ENCODE peak calls at places on chromosomes 16 and 17, in five cellular contexts. One of them, this sample, is unnamed.

GRCh38 chr16:2827831-2828520 is 2.1 kb upstream of the ZG16B start:
- DNase-seq in activated naive CD4-positive, alpha-beta T cell treated with anti-CD3 and anti-CD28 coated beads for 36 hours: no peak
- DNase-seq in GDM1: no peak
- DNase-seq in NAMALWA: no peak
- DNase-seq in fibroblast of pulmonary artery: no peak
- DNase-seq in this sample: no peak

GRCh38 chr16:57045694-57046381 is 46.5 kb upstream of the CPNE2 start:
- DNase-seq in GDM1: no peak
- DNase-seq in NAMALWA: peak; percentile 90
- DNase-seq in activated naive CD4-positive, alpha-beta T cell treated with anti-CD3 and anti-CD28 coated beads for 36 hours: peak; percentile 51
- DNase-seq in fibroblast of pulmonary artery: peak; percentile 75
- DNase-seq in this sample: no peak

GRCh38 chr17:45137561-45138305 is 2.2 kb downstream of the ACBD4 start:
- DNase-seq in GDM1: no peak
- DNase-seq in fibroblast of pulmonary artery: no peak
- DNase-seq in NAMALWA: no peak
- DNase-seq in activated naive CD4-positive, alpha-beta T cell treated with anti-CD3 and anti-CD28 coated beads for 36 hours: no peak
- DNase-seq in this sample: no peak

GRCh38 chr16:72434159-72434558 is 262.2 kb upstream of the PMFBP1 start:
- DNase-seq in activated naive CD4-positive, alpha-beta T cell treated with anti-CD3 and anti-CD28 coated beads for 36 hours: no peak
- DNase-seq in GDM1: no peak
- DNase-seq in NAMALWA: peak; percentile 15
- DNase-seq in fibroblast of pulmonary artery: peak; percentile 71
- DNase-seq in this sample: peak; percentile 27

GRCh38 chr16:4338712-4339299 is 12.3 kb downstream of the PAM16 start:
- DNase-seq in GDM1: no peak
- DNase-seq in activated naive CD4-positive, alpha-beta T cell treated with anti-CD3 and anti-CD28 coated beads for 36 hours: no peak
- DNase-seq in NAMALWA: no peak
- DNase-seq in fibroblast of pulmonary artery: no peak
- DNase-seq in this sample: no peak

GRCh38 chr17:38922538-38923291 is 2.7 kb upstream of the LASP1NB start:
- DNase-seq in fibroblast of pulmonary artery: peak; percentile 84
- DNase-seq in activated naive CD4-positive, alpha-beta T cell treated with anti-CD3 and anti-CD28 coated beads for 36 hours: no peak
- DNase-seq in NAMALWA: no peak
- DNase-seq in GDM1: no peak
- DNase-seq in this sample: no peak

GRCh38 chr16:54145881-54146280 is 140.7 kb downstream of the IRX3 start:
- DNase-seq in activated naive CD4-positive, alpha-beta T cell treated with anti-CD3 and anti-CD28 coated beads for 36 hours: no peak
- DNase-seq in GDM1: no peak
- DNase-seq in fibroblast of pulmonary artery: no peak
- DNase-seq in NAMALWA: no peak
- DNase-seq in this sample: no peak

GRCh38 chr17:41769985-41770384 is 16.5 kb downstream of the JUP start:
- DNase-seq in activated naive CD4-positive, alpha-beta T cell treated with anti-CD3 and anti-CD28 coated beads for 36 hours: no peak
- DNase-seq in NAMALWA: no peak
- DNase-seq in GDM1: no peak
- DNase-seq in fibroblast of pulmonary artery: no peak
- DNase-seq in this sample: no peak

GRCh38 chr16:85988723-85989313 is 89.9 kb downstream of the IRF8 start:
- DNase-seq in NAMALWA: peak; percentile 43
- DNase-seq in fibroblast of pulmonary artery: no peak
- DNase-seq in activated naive CD4-positive, alpha-beta T cell treated with anti-CD3 and anti-CD28 coated beads for 36 hours: peak; percentile 79
- DNase-seq in GDM1: no peak
- DNase-seq in this sample: no peak

GRCh38 chr17:44941712-44942331 is 5.8 kb downstream of the KIF18B start:
- DNase-seq in fibroblast of pulmonary artery: no peak
- DNase-seq in activated naive CD4-positive, alpha-beta T cell treated with anti-CD3 and anti-CD28 coated beads for 36 hours: no peak
- DNase-seq in NAMALWA: no peak
- DNase-seq in GDM1: no peak
- DNase-seq in this sample: no peak

GRCh38 chr17:41390411-41390938 is 6.9 kb downstream of the KRT31 start:
- DNase-seq in fibroblast of pulmonary artery: no peak
- DNase-seq in NAMALWA: no peak
- DNase-seq in activated naive CD4-positive, alpha-beta T cell treated with anti-CD3 and anti-CD28 coated beads for 36 hours: no peak
- DNase-seq in GDM1: no peak
- DNase-seq in this sample: no peak

GRCh38 chr16:84911490-84912216 is 91.9 kb downstream of the CRISPLD2 start:
- DNase-seq in GDM1: no peak
- DNase-seq in fibroblast of pulmonary artery: peak; percentile 54
- DNase-seq in NAMALWA: no peak
- DNase-seq in activated naive CD4-positive, alpha-beta T cell treated with anti-CD3 and anti-CD28 coated beads for 36 hours: no peak
- DNase-seq in this sample: no peak

This sample was measured in KBM-7.